ENCODE peak calls at places on chromosome 7, in four cellular contexts. F is upper lobe of right lung, Z is progenitor cell of endocrine pancreas, L is foreskin fibroblast. H is an unnamed sample.

GRCh38 chr7:116249969-116250553 is 39.7 kb downstream of the TES start:
- DNase-seq in F (no peak), Z (no peak), L (no peak), H (peak; percentile 26)

GRCh38 chr7:32217841-32218467 is 147.7 kb upstream of the PDE1C start:
- DNase-seq in F (no peak), Z (no peak), L (no peak), H (no peak)

GRCh38 chr7:133984023-133984422 is 143.1 kb upstream of the LRGUK start:
- DNase-seq in F (no peak), Z (no peak), L (no peak), H (no peak)

GRCh38 chr7:106731637-106732036 is 70.7 kb upstream of the CCDC71L start:
- DNase-seq in F (no peak), Z (no peak), L (peak; percentile 47), H (no peak)

GRCh38 chr7:126227643-126228042 is 1025.1 kb downstream of the GRM8 start:
- DNase-seq in F (no peak), Z (no peak), L (no peak), H (no peak)

GRCh38 chr7:44050121-44050914 is 5.8 kb downstream of the DBNL start:
- DNase-seq in F (peak; percentile 51), Z (no peak), L (no peak), H (no peak)

GRCh38 chr7:44120395-44120794 is 3.0 kb downstream of the POLD2 start:
- DNase-seq in F (no peak), Z (no peak), L (no peak), H (no peak)

GRCh38 chr7:151226560-151226874 is 488 bp downstream of the ABCF2 start:
- DNase-seq in F (no peak), Z (no peak), L (no peak), H (no peak)

GRCh38 chr7:108211382-108212201 is 81.4 kb upstream of the LAMB4 start:
- DNase-seq in F (no peak), Z (no peak), L (no peak), H (no peak)

GRCh38 chr7:52719677-52720076 is 315.8 kb upstream of the POM121L12 start:
- DNase-seq in F (no peak), Z (no peak), L (no peak), H (no peak)

GRCh38 chr7:2165610-2166594 is 66.8 kb downstream of the MAD1L1 start:
- DNase-seq in F (peak; percentile 57), Z (no peak), L (no peak), H (no peak)

GRCh38 chr7:71466448-71467145 is 334.7 kb downstream of the GALNT17 start:
- DNase-seq in F (no peak), Z (no peak), L (no peak), H (no peak)

GRCh38 chr7:71473366-71473967 is 341.5 kb downstream of the GALNT17 start:
- DNase-seq in F (no peak), Z (no peak), L (no peak), H (no peak)

GRCh38 chr7:71472962-71473361 is 341.0 kb downstream of the GALNT17 start:
- DNase-seq in F (no peak), Z (no peak), L (no peak), H (no peak)

GRCh38 chr7:71465741-71466189 is 333.8 kb downstream of the GALNT17 start:
- DNase-seq in F (no peak), Z (no peak), L (no peak), H (no peak)

GRCh38 chr7:71470948-71471347 is 339.0 kb downstream of the GALNT17 start:
- DNase-seq in F (no peak), Z (no peak), L (no peak), H (no peak)
- TF ChIP-seq CTCF in F (no peak), Z (no peak), L (no peak), H (no peak)

DNA sequence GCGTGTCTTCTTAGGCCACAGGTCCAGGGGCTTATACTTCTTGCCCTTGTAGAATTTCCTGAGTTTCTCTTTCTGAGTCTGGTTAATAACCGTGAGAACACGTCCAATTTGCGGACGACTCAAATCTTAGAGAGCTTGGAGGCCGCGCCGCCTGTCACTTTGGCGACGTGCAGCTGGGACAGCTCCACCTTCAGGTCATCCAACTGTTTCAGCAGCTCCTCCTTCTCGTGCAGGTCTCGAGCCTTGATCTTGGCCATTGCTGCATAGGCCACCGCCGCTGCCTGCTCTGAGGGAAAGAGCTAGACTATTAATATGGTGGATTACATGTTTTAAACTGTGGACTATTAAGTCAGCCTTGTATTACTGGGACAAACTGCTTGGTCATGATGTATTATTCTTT is 26.9 kb downstream of the EVX1 start:
- DNase-seq in F (no peak), Z (no peak), L (no peak), H (no peak)
- TF ChIP-seq CTCF in F (no peak), Z (no peak), L (no peak), H (no peak)

GRCh38 chr7:31175672-31176071 is 123.6 kb downstream of the ADCYAP1R1 start:
- DNase-seq in F (no peak), Z (no peak), L (no peak), H (no peak)
- TF ChIP-seq CTCF in F (no peak), Z (peak; percentile 41), L (no peak), H (no peak)

GRCh38 chr7:93799750-93800357 is 90.7 kb downstream of the TFPI2 start:
- DNase-seq in F (no peak), Z (no peak), L (no peak), H (no peak)
- TF ChIP-seq CTCF in F (peak; percentile 32), Z (peak; percentile 61), L (peak; percentile 50), H (peak; percentile 70)

GRCh38 chr7:68250143-68250542 is 1253.5 kb downstream of the TYW1 start:
- DNase-seq in F (no peak), Z (no peak), L (no peak), H (no peak)
- TF ChIP-seq CTCF in F (no peak), Z (peak; percentile 14), L (no peak), H (no peak)

GRCh38 chr7:96321670-96322372 is at the start of gene SLC25A13:
- DNase-seq in F (peak; percentile 98), Z (peak; percentile 86), L (peak; percentile 86), H (peak; percentile 94)
- TF ChIP-seq CTCF in F (no peak), Z (no peak), L (no peak), H (no peak)

GRCh38 chr7:23941551-23941950 is 231.5 kb downstream of the STK31 start:
- DNase-seq in F (no peak), Z (no peak), L (no peak), H (no peak)

GRCh38 chr7:23944131-23944530 is 234.1 kb downstream of the STK31 start:
- DNase-seq in F (no peak), Z (no peak), L (no peak), H (no peak)

GRCh38 chr7:23938230-23938629 is 228.2 kb downstream of the STK31 start:
- DNase-seq in F (no peak), Z (no peak), L (no peak), H (no peak)

GRCh38 chr7:23942032-23942431 is 232.0 kb downstream of the STK31 start:
- DNase-seq in F (no peak), Z (no peak), L (no peak), H (no peak)

DNA sequence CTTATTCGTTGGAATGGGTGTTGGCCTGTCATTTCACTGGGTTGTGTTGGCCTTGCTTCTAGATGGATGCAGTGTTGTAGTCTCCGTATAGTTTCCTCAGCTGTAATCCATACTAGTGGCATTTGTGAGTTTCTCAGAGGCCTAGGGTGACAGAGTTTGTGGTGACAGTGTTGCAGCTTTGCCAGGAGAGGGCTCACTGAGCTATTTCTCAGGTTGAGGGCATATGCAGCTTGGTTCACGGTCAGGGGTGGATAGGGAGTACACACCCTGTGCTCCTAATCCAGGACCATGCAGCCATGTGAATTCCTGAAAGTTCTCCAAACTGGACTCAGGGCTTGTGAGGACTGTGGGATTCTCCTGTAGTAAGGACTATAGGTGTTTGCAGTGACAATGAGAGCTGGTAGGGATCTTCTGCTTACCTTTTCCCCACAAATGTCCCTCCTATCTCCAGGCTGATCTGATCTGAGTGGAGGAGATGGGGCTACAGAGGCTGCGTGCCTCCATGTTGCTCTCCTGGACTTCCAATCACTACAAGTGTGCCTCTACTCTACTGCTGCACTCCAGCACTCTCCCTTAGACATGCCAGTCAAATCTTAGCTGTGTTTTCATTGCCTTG is 229.0 kb downstream of the STK31 start:
- DNase-seq in F (no peak), Z (peak; percentile 18), L (peak; percentile 21), H (peak; percentile 52)
- TF ChIP-seq CTCF in F (peak; percentile 9), Z (peak; percentile 73), L (peak; percentile 64), H (peak; percentile 28)

GRCh38 chr7:117381357-117381756 is 45.9 kb downstream of the ASZ1 start:
- DNase-seq in F (no peak), Z (no peak), L (no peak), H (no peak)

GRCh38 chr7:117372073-117372472 is 49.2 kb upstream of the WNT2 start:
- DNase-seq in F (no peak), Z (no peak), L (no peak), H (no peak)

DNA sequence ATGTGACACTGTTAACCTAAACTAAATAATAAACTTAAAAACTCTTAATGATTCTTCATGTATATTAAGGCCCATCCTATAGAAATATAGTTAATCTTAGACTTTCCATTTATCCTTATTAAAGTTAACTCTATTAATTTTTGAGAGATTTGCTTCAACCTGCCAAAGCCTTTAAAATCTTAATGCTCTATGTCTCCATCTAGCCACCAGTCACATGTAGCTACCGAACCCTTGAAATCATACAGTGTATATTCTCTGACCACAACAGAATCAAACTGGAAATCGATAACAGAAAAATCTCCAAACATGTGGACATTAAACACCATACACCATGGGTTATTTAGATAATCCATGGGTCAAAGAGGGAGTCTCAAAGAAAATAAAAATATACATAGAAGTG is 51.9 kb downstream of the ASZ1 start:
- DNase-seq in F (no peak), Z (no peak), L (no peak), H (no peak)
- TF ChIP-seq CTCF in F (no peak), Z (no peak), L (peak; percentile 43), H (no peak)

DNA sequence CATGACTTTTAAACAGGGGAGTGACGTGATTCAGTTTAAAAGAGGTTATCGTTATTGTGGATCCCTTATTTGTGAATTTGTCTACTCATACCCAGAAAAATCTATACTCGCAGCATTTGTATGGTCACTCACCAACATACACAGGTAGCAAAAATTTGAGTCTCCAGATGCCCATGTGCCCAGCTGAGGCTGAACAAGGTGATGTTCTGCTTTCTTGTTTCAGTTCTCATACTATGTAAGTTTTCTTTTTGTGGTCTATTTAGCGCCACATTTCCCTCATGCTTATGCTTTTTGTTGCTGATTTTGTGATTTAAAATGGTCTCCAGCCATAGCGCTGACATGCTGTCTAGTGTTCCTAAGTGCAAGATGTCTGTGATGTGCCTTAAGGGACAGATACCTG is 312.9 kb upstream of the SEMA3A start:
- DNase-seq in F (no peak), Z (no peak), L (no peak), H (no peak)
- TF ChIP-seq CTCF in F (no peak), Z (no peak), L (no peak), H (no peak)

H was measured in endothelial cell.